ENCODE peak calls at places on chromosomes 13 and 19, in six cellular contexts. E, L, I, T, S and F are unnamed samples. For H3K27me3, the result is how much of the 10 kb centered on the place peaks cover.

GRCh38 chr13:90800082-90800746 is 547.3 kb upstream of the MIR17HG start:
- DNase-seq in E (no peak), L (no peak), I (no peak), T (no peak), S (no peak), F (no peak)

GRCh38 chr19:15461694-15462093 is 2.6 kb downstream of the RASAL3 start:
- DNase-seq in E (no peak), L (no peak), I (no peak), T (no peak), S (no peak), F (no peak)

GRCh38 chr19:38618590-38619360 is at the start of gene EIF3K:
- DNase-seq in E (peak), L (peak), I (peak), T (peak), S (peak), F (peak)

GRCh38 chr19:8500158-8500557 is 2.3 kb downstream of the PRAM1 start:
- DNase-seq in E (no peak), L (no peak), I (no peak), T (no peak), S (no peak), F (peak)

GRCh38 chr19:49136771-49137171 is 17.4 kb downstream of the PPFIA3 start:
- DNase-seq in E (no peak), L (no peak), I (no peak), T (no peak), S (no peak), F (no peak)

GRCh38 chr13:39501711-39502324 is 101.2 kb downstream of the LHFPL6 start:
- DNase-seq in E (no peak), L (no peak), I (no peak), T (no peak), S (no peak), F (no peak)

GRCh38 chr13:74098077-74098476 is 36.1 kb downstream of the KLF12 start:
- DNase-seq in E (no peak), L (no peak), I (no peak), T (no peak), S (no peak), F (no peak)

GRCh38 chr19:56110515-56111448 is 10.3 kb downstream of the ZNF787 start:
- DNase-seq in E (no peak), L (no peak), I (no peak), T (no peak), S (peak), F (no peak)

GRCh38 chr19:33815410-33816340 is 19.0 kb downstream of the KCTD15 start:
- DNase-seq in E (no peak), L (no peak), I (no peak), T (no peak), S (no peak), F (no peak)

GRCh38 chr13:59463023-59463422 is 700.7 kb downstream of the DIAPH3 start:
- DNase-seq in E (no peak), L (no peak), I (no peak), T (no peak), S (no peak), F (no peak)

GRCh38 chr13:85997587-85997986 is 198.4 kb upstream of the SLITRK6 start:
- DNase-seq in E (no peak), L (no peak), I (no peak), T (no peak), S (no peak), F (no peak)
- TF ChIP-seq ZNF274 in E (no peak), L (no peak), I (no peak), T (no peak), S (no peak), F (no peak)

GRCh38 chr13:71817335-71817734 is 49.7 kb downstream of the DACH1 start:
- DNase-seq in E (no peak), L (no peak), I (no peak), T (no peak), S (no peak), F (no peak)
- H3K27me3 ChIP-seq in E (under half), L (under half), I (under half), T (under half), S (under half), F (under half)

DNA sequence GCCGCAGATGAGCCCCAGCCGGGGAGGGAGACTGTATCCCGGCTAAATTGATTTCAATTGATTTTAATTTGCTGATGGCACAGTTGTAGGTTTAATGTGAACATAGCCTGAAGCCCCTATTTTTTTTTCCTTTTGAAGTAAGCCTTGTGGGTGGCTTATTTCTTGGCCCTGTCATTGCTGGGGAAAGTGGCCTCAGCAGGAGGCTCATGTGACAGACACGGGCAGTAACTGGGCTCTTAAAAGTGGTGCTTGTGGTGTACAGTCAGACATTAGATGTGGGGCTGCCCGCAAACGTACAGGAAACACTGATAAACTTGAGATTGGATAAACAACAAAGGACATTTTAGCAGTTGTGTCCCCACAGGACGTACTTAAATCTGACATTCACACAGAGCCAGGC is 252.9 kb downstream of the TEX29 start:
- DNase-seq in E (no peak), L (no peak), I (no peak), T (no peak), S (no peak), F (no peak)
- H3K4me3 ChIP-seq in E (no peak), L (no peak), I (no peak), T (no peak), S (no peak), F (no peak)

DNA sequence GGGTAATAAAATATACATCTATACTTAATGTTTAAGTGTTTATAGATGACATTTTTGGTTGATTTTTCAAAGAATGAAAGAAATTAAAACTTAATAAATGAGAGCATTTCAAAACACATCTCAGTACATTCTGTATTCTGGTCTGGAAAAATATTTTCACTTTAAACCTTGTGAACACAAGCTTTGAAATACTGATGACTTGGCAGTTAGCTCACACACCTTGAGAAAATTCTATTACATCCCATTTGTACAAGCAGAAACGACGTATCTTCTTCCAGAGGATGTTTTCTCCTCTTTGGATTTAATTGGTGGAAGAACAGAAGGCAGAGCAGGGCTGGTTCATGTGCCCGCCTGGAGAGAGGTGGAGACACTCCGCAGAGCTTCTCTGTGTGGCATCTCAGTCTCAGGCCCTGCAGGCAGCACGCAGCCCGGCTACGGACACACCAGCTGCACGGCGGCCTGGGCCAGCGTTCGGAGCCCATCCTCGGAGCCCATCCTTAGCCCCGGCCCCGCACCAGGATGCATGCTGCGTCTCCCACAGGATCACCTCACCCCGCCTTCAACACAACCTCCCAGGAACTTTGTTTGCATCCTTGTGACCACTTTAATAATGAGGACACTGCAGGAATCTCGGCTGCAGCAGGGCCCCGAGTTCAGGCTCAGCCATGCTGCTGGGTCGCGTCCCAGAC is 48.6 kb downstream of the SOX1 start:
- DNase-seq in E (no peak), L (no peak), I (no peak), T (no peak), S (no peak), F (no peak)
- TF ChIP-seq ZNF274 in E (no peak), L (no peak), I (no peak), T (no peak), S (no peak), F (no peak)